ENCODE peak calls at places on chromosomes 7 and 10, in six cellular contexts. N, F, H, V, R and W are unnamed samples.
A peak's percentile ranks its signal among the peaks of the same experiment; 100 is the strongest.

GRCh38 chr10:9745158-9745557 is 1272.5 kb upstream of the CELF2 start:
- DNase-seq in N (no peak), F (no peak), R (no peak), H (no peak), V (no peak), W (no peak)

GRCh38 chr10:76839276-76839675 is 798.3 kb downstream of the KCNMA1 start:
- DNase-seq in R (no peak), H (no peak), F (no peak), V (no peak), N (no peak), W (no peak)

GRCh38 chr10:78178940-78179339 is 145.3 kb downstream of the RPS24 start:
- DNase-seq in R (peak; percentile 28), N (no peak), F (peak; percentile 59), V (no peak), H (peak; percentile 4), W (peak; percentile 19)

GRCh38 chr10:988667-989545 is 672 bp downstream of the GTPBP4 start:
- DNase-seq in R (no peak), H (no peak), N (no peak), V (peak; percentile 47), F (peak; percentile 32), W (peak; percentile 7)

GRCh38 chr10:84204122-84204521 is 9.8 kb downstream of the CDHR1 start:
- DNase-seq in H (no peak), N (no peak), R (no peak), V (no peak), F (no peak), W (no peak)

GRCh38 chr10:124072541-124072940 is 20.9 kb downstream of the CHST15 start:
- DNase-seq in H (no peak), R (no peak), V (no peak), F (no peak), N (no peak), W (no peak)

GRCh38 chr7:99618726-99619125 is 2.0 kb downstream of the ZSCAN25 start:
- DNase-seq in N (no peak), F (no peak), R (no peak), H (peak; percentile 6), V (peak; percentile 22), W (peak; percentile 93)

GRCh38 chr10:87544750-87545149 is 40.1 kb downstream of the MINPP1 start:
- DNase-seq in V (no peak), H (no peak), N (no peak), R (no peak), F (no peak), W (no peak)